ENCODE peak calls at places on chromosomes 6 and 20, in nine cellular contexts. Z, I, F, D, L, C, A, R and X are unnamed samples.

GRCh38 chr6:156618600-156619205 is 158.5 kb upstream of the ARID1B start:
- DNase-seq in Z (no peak), I (no peak), F (no peak), D (no peak), L (no peak), C (peak; percentile 40), A (peak; percentile 54), R (peak; percentile 99), X (no peak)

GRCh38 chr6:101462576-101462975 is 69.1 kb downstream of the GRIK2 start:
- DNase-seq in Z (no peak), I (no peak), F (no peak), D (no peak), L (no peak), C (no peak), A (no peak), R (no peak), X (no peak)

GRCh38 chr6:75130784-75131183 is 75.1 kb downstream of the COL12A1 start:
- DNase-seq in Z (no peak), I (no peak), F (no peak), D (no peak), L (no peak), C (no peak), A (no peak), R (no peak), X (no peak)

GRCh38 chr20:39849171-39849570 is 839.9 kb downstream of the MAFB start:
- DNase-seq in Z (no peak), I (no peak), F (no peak), D (no peak), L (no peak), C (no peak), A (no peak), R (no peak), X (no peak)

GRCh38 chr6:109373762-109374161 is 8.5 kb downstream of the CD164 start:
- DNase-seq in Z (no peak), I (no peak), F (no peak), D (no peak), L (no peak), C (no peak), A (no peak), R (no peak), X (peak; percentile 80)

GRCh38 chr20:58216334-58216733 is 12.1 kb downstream of the ANKRD60 start:
- DNase-seq in Z (no peak), I (no peak), F (no peak), D (no peak), L (no peak), C (no peak), A (no peak), R (no peak), X (no peak)

GRCh38 chr20:22807646-22808045 is 223.3 kb upstream of the FOXA2 start:
- DNase-seq in Z (no peak), I (no peak), F (no peak), D (no peak), L (peak; percentile 78), C (no peak), A (no peak), R (no peak), X (no peak)

GRCh38 chr6:106476326-106477105 is 116.0 kb downstream of the CRYBG1 start:
- DNase-seq in Z (no peak), I (peak; percentile 70), F (no peak), D (no peak), L (no peak), C (no peak), A (no peak), R (no peak), X (no peak)

GRCh38 chr6:64520050-64520449 is 884.4 kb downstream of the PHF3 start:
- DNase-seq in Z (no peak), I (peak; percentile 75), F (no peak), D (no peak), L (no peak), C (no peak), A (no peak), R (no peak), X (no peak)

GRCh38 chr20:57394087-57395082 is 3.2 kb downstream of the RBM38 start:
- DNase-seq in Z (no peak), I (no peak), F (peak; percentile 39), D (no peak), L (no peak), C (no peak), A (no peak), R (no peak), X (no peak)